ENCODE peak calls at places on chromosome 20, in ten cellular contexts. G is EL; S is HS-27A; T is T-helper 1 cell; J is HEK293T; U is NCI-H1092 treated with DMSO at 0.1 percent for 48 hours; N is ureter; R is ACHN; E is naive thymus-derived CD4-positive, alpha-beta T cell; F is fibroblast of mammary gland. Y is an unnamed sample.

GRCh38 chr20:40339661-40340449 is 349.2 kb downstream of the MAFB start:
- DNase-seq in G (no peak), S (no peak), T (no peak), J (no peak), U (no peak), N (no peak), R (no peak), E (no peak), F (peak), Y (peak)

GRCh38 chr20:37413354-37413753 is 67.4 kb downstream of the SRC start:
- DNase-seq in G (no peak), S (no peak), T (no peak), J (no peak), U (no peak), N (no peak), R (no peak), E (no peak), F (no peak), Y (no peak)

GRCh38 chr20:34320861-34321260 is 17.7 kb upstream of the AHCY start:
- DNase-seq in G (no peak), S (no peak), T (no peak), J (no peak), U (no peak), N (no peak), R (no peak), E (no peak), F (no peak), Y (no peak)

GRCh38 chr20:50108571-50109235 is 4.2 kb downstream of the UBE2V1 start:
- DNase-seq in G (no peak), S (no peak), T (no peak), J (no peak), U (no peak), N (no peak), R (no peak), E (no peak), F (no peak), Y (peak)

GRCh38 chr20:1810926-1811620 is 84.1 kb upstream of the SIRPA start:
- DNase-seq in G (peak), S (no peak), T (no peak), J (no peak), U (no peak), N (no peak), R (peak), E (no peak), F (peak), Y (peak)

GRCh38 chr20:8983478-8984345 is 85.2 kb upstream of the PLCB4 start:
- DNase-seq in G (no peak), S (no peak), T (no peak), J (no peak), U (no peak), N (no peak), R (no peak), E (no peak), F (no peak), Y (no peak)

GRCh38 chr20:64108731-64109389 is 1.5 kb upstream of the NPBWR2 start:
- DNase-seq in G (no peak), S (no peak), T (no peak), J (no peak), U (no peak), N (peak), R (no peak), E (no peak), F (no peak), Y (no peak)

GRCh38 chr20:22532598-22532997 is 51.8 kb downstream of the FOXA2 start:
- DNase-seq in G (no peak), S (no peak), T (no peak), J (no peak), U (no peak), N (no peak), R (no peak), E (no peak), F (no peak), Y (no peak)

GRCh38 chr20:62210496-62210855 is 9.6 kb downstream of the HRH3 start:
- DNase-seq in G (no peak), S (no peak), T (no peak), J (no peak), U (peak), N (no peak), R (no peak), E (no peak), F (no peak), Y (no peak)

GRCh38 chr20:6134592-6134991 is 11.8 kb upstream of the FERMT1 start:
- DNase-seq in G (no peak), S (no peak), T (no peak), J (no peak), U (no peak), N (no peak), R (no peak), E (no peak), F (peak), Y (no peak)

GRCh38 chr20:21280496-21281016 is 22.6 kb upstream of the XRN2 start:
- DNase-seq in G (no peak), S (no peak), T (no peak), J (no peak), U (no peak), N (no peak), R (no peak), E (no peak), F (no peak), Y (no peak)

GRCh38 chr20:62473200-62473585 is 2.6 kb downstream of the GATA5 start:
- DNase-seq in G (no peak), S (no peak), T (no peak), J (no peak), U (no peak), N (no peak), R (no peak), E (no peak), F (no peak), Y (no peak)

GRCh38 chr20:19758888-19759331 is 852 bp downstream of the RIN2 start:
- DNase-seq in G (peak), S (no peak), T (no peak), J (peak), U (peak), N (peak), R (no peak), E (no peak), F (peak), Y (peak)

GRCh38 chr20:13271098-13271497 is 50.0 kb downstream of the ISM1 start:
- DNase-seq in G (no peak), S (no peak), T (no peak), J (no peak), U (no peak), N (no peak), R (no peak), E (no peak), F (no peak), Y (no peak)

GRCh38 chr20:37535443-37536132 is 7.9 kb upstream of the BLCAP start:
- DNase-seq in G (no peak), S (no peak), T (no peak), J (no peak), U (no peak), N (no peak), R (no peak), E (no peak), F (no peak), Y (no peak)

GRCh38 chr20:57400821-57401564 is 9.8 kb downstream of the RBM38 start:
- DNase-seq in G (no peak), S (no peak), T (no peak), J (no peak), U (no peak), N (no peak), R (no peak), E (peak), F (no peak), Y (no peak)

GRCh38 chr20:9140172-9140760 is 71.4 kb downstream of the PLCB4 start:
- DNase-seq in G (no peak), S (no peak), T (no peak), J (no peak), U (no peak), N (no peak), R (no peak), E (no peak), F (no peak), Y (no peak)

GRCh38 chr20:50916257-50916656 is 15.0 kb downstream of the ADNP start:
- DNase-seq in G (peak), S (no peak), T (no peak), J (peak), U (no peak), N (no peak), R (peak), E (no peak), F (peak), Y (peak)

GRCh38 chr20:63108247-63108646 is 101.5 kb upstream of the BHLHE23 start:
- DNase-seq in G (no peak), S (no peak), T (no peak), J (no peak), U (no peak), N (no peak), R (no peak), E (no peak), F (no peak), Y (no peak)

GRCh38 chr20:22341508-22341907 is 242.9 kb downstream of the FOXA2 start:
- DNase-seq in G (peak), S (no peak), T (no peak), J (no peak), U (no peak), N (no peak), R (no peak), E (no peak), F (peak), Y (no peak)

GRCh38 chr20:59017493-59018231 is 1.6 kb upstream of the TUBB1 start:
- DNase-seq in G (no peak), S (no peak), T (no peak), J (no peak), U (no peak), N (peak), R (no peak), E (no peak), F (no peak), Y (no peak)

GRCh38 chr20:11083841-11084240 is 410.0 kb upstream of the JAG1 start:
- DNase-seq in G (no peak), S (no peak), T (no peak), J (no peak), U (no peak), N (no peak), R (no peak), E (no peak), F (no peak), Y (no peak)

GRCh38 chr20:16709017-16709416 is 20.8 kb upstream of the SNRPB2 start:
- DNase-seq in G (no peak), S (no peak), T (peak), J (no peak), U (no peak), N (no peak), R (no peak), E (peak), F (no peak), Y (no peak)

GRCh38 chr20:33043731-33044181 is 9.9 kb upstream of the BPIFB3 start:
- DNase-seq in G (no peak), S (no peak), T (no peak), J (no peak), U (no peak), N (no peak), R (no peak), E (no peak), F (no peak), Y (no peak)

GRCh38 chr20:20491110-20491783 is 123.3 kb downstream of the INSM1 start:
- DNase-seq in G (peak), S (no peak), T (no peak), J (no peak), U (no peak), N (no peak), R (no peak), E (no peak), F (peak), Y (peak)

GRCh38 chr20:53216856-53217576 is 244.9 kb downstream of the TSHZ2 start:
- DNase-seq in G (peak), S (no peak), T (peak), J (peak), U (peak), N (peak), R (peak), E (peak), F (peak), Y (peak)

GRCh38 chr20:58665606-58666005 is 14.5 kb downstream of the STX16 start:
- DNase-seq in G (no peak), S (no peak), T (no peak), J (no peak), U (no peak), N (no peak), R (peak), E (no peak), F (no peak), Y (no peak)

Y was measured in GM23248.